ENCODE peak calls at places on chromosome 6, in four cellular contexts. E is tibial nerve, M is NCI-H1092 treated with DMSO at 0.1 percent for 48 hours, V is ELR. X is an unnamed sample.

GRCh38 chr6:161236091-161236633 is 37.7 kb downstream of the AGPAT4 start:
- DNase-seq in E (no peak), M (no peak), V (no peak), X (no peak)

GRCh38 chr6:126307859-126308258 is 32.1 kb upstream of the CENPW start:
- DNase-seq in E (no peak), M (no peak), V (peak; percentile 59), X (no peak)

GRCh38 chr6:56491606-56492328 is 150.9 kb downstream of the DST start:
- DNase-seq in E (no peak), M (no peak), V (peak; percentile 44), X (no peak)

GRCh38 chr6:98769546-98769945 is 64.8 kb upstream of the POU3F2 start:
- DNase-seq in E (no peak), M (peak; percentile 46), V (peak; percentile 43), X (no peak)

GRCh38 chr6:110990835-110991576 is 9.2 kb downstream of the RPF2 start:
- DNase-seq in E (no peak), M (no peak), V (no peak), X (no peak)

GRCh38 chr6:33192671-33193602 is 670 bp upstream of the COL11A2 start:
- DNase-seq in E (no peak), M (no peak), V (no peak), X (no peak)

GRCh38 chr6:17417817-17418216 is 24.4 kb downstream of the CAP2 start:
- DNase-seq in E (no peak), M (no peak), V (peak; percentile 95), X (no peak)

GRCh38 chr6:148869589-148869988 is 122.8 kb downstream of the UST start:
- DNase-seq in E (no peak), M (no peak), V (peak; percentile 99), X (no peak)

GRCh38 chr6:25320459-25320858 is 41.3 kb downstream of the CARMIL1 start:
- DNase-seq in E (no peak), M (no peak), V (no peak), X (no peak)

X was measured in lower leg skin.